ENCODE peak calls at places on chromosomes 6 and 20, in seven cellular contexts. One of them, this sample, is unnamed.
A peak's percentile ranks its signal among the peaks of the same experiment; 100 is the strongest.

GRCh38 chr20:43715044-43715443 is 11.8 kb downstream of the GTSF1L start:
- DNase-seq in PC-3: no peak
- DNase-seq in pancreas: no peak
- DNase-seq in cardiac muscle cell: no peak
- DNase-seq in WERI-Rb-1: no peak
- DNase-seq in fibroblast of lung: no peak
- DNase-seq in esophagus squamous epithelium: no peak
- DNase-seq in this sample: no peak

GRCh38 chr6:20542927-20543602 is 8.8 kb downstream of the CDKAL1 start:
- DNase-seq in PC-3: peak; percentile 99
- DNase-seq in pancreas: no peak
- DNase-seq in cardiac muscle cell: peak; percentile 85
- DNase-seq in WERI-Rb-1: no peak
- DNase-seq in fibroblast of lung: peak; percentile 85
- DNase-seq in esophagus squamous epithelium: no peak
- DNase-seq in this sample: peak; percentile 30

GRCh38 chr6:31079656-31080261 is 32.6 kb downstream of the C6orf15 start:
- DNase-seq in PC-3: peak; percentile 87
- DNase-seq in pancreas: peak; percentile 75
- DNase-seq in cardiac muscle cell: peak; percentile 73
- DNase-seq in WERI-Rb-1: peak; percentile 86
- DNase-seq in fibroblast of lung: peak; percentile 50
- DNase-seq in esophagus squamous epithelium: no peak
- DNase-seq in this sample: peak; percentile 74

GRCh38 chr6:35736982-35737412 is at the start of gene ARMC12:
- DNase-seq in PC-3: no peak
- DNase-seq in pancreas: no peak
- DNase-seq in cardiac muscle cell: no peak
- DNase-seq in WERI-Rb-1: no peak
- DNase-seq in fibroblast of lung: no peak
- DNase-seq in esophagus squamous epithelium: no peak
- DNase-seq in this sample: no peak

GRCh38 chr20:33653900-33654596 is 8.1 kb upstream of the C20orf144 start:
- DNase-seq in PC-3: peak; percentile 62
- DNase-seq in pancreas: peak; percentile 97
- DNase-seq in cardiac muscle cell: no peak
- DNase-seq in WERI-Rb-1: no peak
- DNase-seq in fibroblast of lung: no peak
- DNase-seq in esophagus squamous epithelium: no peak
- DNase-seq in this sample: no peak

GRCh38 chr6:39029156-39030011 is 19.2 kb upstream of the GLP1R start:
- DNase-seq in PC-3: peak; percentile 49
- DNase-seq in pancreas: peak; percentile 69
- DNase-seq in cardiac muscle cell: peak; percentile 14
- DNase-seq in WERI-Rb-1: peak; percentile 76
- DNase-seq in fibroblast of lung: no peak
- DNase-seq in esophagus squamous epithelium: no peak
- DNase-seq in this sample: peak; percentile 73

GRCh38 chr6:142374965-142375733 is 73.3 kb downstream of the ADGRG6 start:
- DNase-seq in PC-3: peak; percentile 95
- DNase-seq in pancreas: no peak
- DNase-seq in cardiac muscle cell: peak; percentile 80
- DNase-seq in WERI-Rb-1: no peak
- DNase-seq in fibroblast of lung: peak; percentile 92
- DNase-seq in esophagus squamous epithelium: no peak
- DNase-seq in this sample: no peak

GRCh38 chr20:62227977-62228958 is 8.2 kb upstream of the HRH3 start:
- DNase-seq in PC-3: no peak
- DNase-seq in pancreas: peak; percentile 88
- DNase-seq in cardiac muscle cell: no peak
- DNase-seq in WERI-Rb-1: peak; percentile 86
- DNase-seq in fibroblast of lung: no peak
- DNase-seq in esophagus squamous epithelium: no peak
- DNase-seq in this sample: no peak

GRCh38 chr6:151709329-151709728 is 98.2 kb upstream of the ESR1 start:
- DNase-seq in PC-3: no peak
- DNase-seq in pancreas: no peak
- DNase-seq in cardiac muscle cell: no peak
- DNase-seq in WERI-Rb-1: no peak
- DNase-seq in fibroblast of lung: no peak
- DNase-seq in esophagus squamous epithelium: no peak
- DNase-seq in this sample: no peak

GRCh38 chr6:159978291-159979135 is 9.6 kb downstream of the IGF2R start:
- DNase-seq in PC-3: peak; percentile 67
- DNase-seq in pancreas: peak; percentile 40
- DNase-seq in cardiac muscle cell: no peak
- DNase-seq in WERI-Rb-1: no peak
- DNase-seq in fibroblast of lung: peak; percentile 42
- DNase-seq in esophagus squamous epithelium: no peak
- DNase-seq in this sample: no peak

DNA sequence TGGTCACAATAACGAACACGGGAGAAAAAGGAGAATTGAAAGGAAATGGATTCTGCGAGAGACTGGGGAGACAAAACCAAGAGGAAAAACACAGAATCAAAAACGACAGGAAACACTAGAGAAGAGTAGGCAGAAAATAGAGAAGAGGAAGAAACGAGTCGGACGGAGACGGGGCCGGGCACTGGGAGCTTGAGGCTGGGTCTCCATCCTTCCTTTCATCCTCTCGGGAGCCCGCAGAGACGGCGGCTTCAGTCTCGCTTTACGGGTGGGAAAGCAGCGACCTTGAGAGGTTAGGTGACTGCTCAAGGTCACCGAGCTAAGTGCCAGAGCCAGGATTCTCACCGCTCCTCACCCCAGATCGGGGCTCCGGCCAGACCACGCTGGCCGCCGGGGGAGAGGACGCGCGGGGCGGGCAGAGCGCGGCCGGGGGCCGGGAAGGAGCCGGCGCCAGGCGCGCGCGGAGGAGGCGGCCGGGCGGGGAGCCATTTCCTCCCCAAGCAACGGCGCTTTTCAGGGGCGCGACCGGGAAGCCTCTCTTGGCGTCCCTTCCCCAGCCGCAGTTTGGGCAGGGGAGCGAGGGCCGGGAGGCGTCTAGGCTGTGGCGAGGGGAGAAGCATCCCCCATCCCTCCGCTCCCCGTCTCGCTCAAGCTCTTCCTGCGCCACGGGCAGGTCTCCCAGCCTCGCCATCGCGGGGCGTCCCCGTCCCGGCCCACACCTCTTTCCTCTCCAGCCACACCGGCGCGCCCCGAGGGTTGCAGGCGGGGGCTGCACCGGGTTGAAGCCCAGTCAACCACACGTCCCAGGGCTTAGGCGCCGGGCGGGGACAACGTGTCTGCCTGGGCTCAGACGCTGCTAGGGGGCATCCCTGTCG is 24.0 kb upstream of the MAP3K7 start:
- DNase-seq in PC-3: no peak
- DNase-seq in pancreas: peak; percentile 9
- DNase-seq in cardiac muscle cell: peak; percentile 25
- DNase-seq in WERI-Rb-1: peak; percentile 34
- DNase-seq in fibroblast of lung: peak; percentile 39
- DNase-seq in esophagus squamous epithelium: no peak
- DNase-seq in this sample: peak; percentile 45
- H3K27me3 ChIP-seq in PC-3: peaks cover 64% of the 10 kb centered on the region
- H3K27me3 ChIP-seq in pancreas: peaks cover 7% of the 10 kb centered on the region
- H3K27me3 ChIP-seq in cardiac muscle cell: no peaks in the 10 kb centered on the region
- H3K27me3 ChIP-seq in WERI-Rb-1: peaks cover 27% of the 10 kb centered on the region
- H3K27me3 ChIP-seq in fibroblast of lung: peaks cover 11% of the 10 kb centered on the region
- H3K27me3 ChIP-seq in esophagus squamous epithelium: peaks cover 5% of the 10 kb centered on the region
- H3K27me3 ChIP-seq in this sample: peaks cover 63% of the 10 kb centered on the region

DNA sequence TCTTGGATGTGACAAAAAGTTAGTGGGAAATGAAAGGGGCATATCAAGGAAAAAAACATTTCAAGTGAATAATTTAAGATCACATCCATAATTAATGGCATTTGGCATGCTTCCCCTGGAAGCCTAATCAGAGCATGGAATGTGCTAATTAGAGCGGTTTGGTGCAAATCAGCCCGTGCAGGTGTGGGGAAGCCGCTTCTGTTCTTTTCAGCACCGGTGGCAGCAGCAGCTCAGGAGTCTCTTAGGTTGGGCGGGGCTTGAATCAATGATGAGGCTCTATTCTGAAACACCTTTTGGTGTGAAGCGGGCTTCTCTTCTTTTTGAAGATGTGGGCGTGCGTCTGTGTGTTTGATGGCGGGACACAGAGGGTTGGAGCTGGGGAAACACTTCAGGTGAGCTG is 301.1 kb downstream of the LRFN2 start:
- DNase-seq in PC-3: no peak
- DNase-seq in pancreas: no peak
- DNase-seq in cardiac muscle cell: no peak
- DNase-seq in WERI-Rb-1: no peak
- DNase-seq in fibroblast of lung: no peak
- DNase-seq in esophagus squamous epithelium: no peak
- DNase-seq in this sample: no peak
- H3K4me3 ChIP-seq in PC-3: no peak overlapping the region
- H3K4me3 ChIP-seq in pancreas: no peak overlapping the region
- H3K4me3 ChIP-seq in cardiac muscle cell: no peak overlapping the region
- H3K4me3 ChIP-seq in WERI-Rb-1: no peak overlapping the region
- H3K4me3 ChIP-seq in fibroblast of lung: no peak overlapping the region
- H3K4me3 ChIP-seq in esophagus squamous epithelium: no peak overlapping the region
- H3K4me3 ChIP-seq in this sample: no peak overlapping the region

GRCh38 chr20:58511861-58512260 is 3.3 kb downstream of the APCDD1L start:
- DNase-seq in PC-3: no peak
- DNase-seq in pancreas: no peak
- DNase-seq in cardiac muscle cell: peak; percentile 31
- DNase-seq in WERI-Rb-1: no peak
- DNase-seq in fibroblast of lung: no peak
- DNase-seq in esophagus squamous epithelium: no peak
- DNase-seq in this sample: no peak

GRCh38 chr20:58512808-58513552 is 2.2 kb downstream of the APCDD1L start:
- DNase-seq in PC-3: no peak
- DNase-seq in pancreas: no peak
- DNase-seq in cardiac muscle cell: peak; percentile 7
- DNase-seq in WERI-Rb-1: no peak
- DNase-seq in fibroblast of lung: peak; percentile 57
- DNase-seq in esophagus squamous epithelium: no peak
- DNase-seq in this sample: no peak

GRCh38 chr20:58514321-58515239 is 619 bp downstream of the APCDD1L start:
- DNase-seq in PC-3: no peak
- DNase-seq in pancreas: no peak
- DNase-seq in cardiac muscle cell: peak; percentile 20
- DNase-seq in WERI-Rb-1: no peak
- DNase-seq in fibroblast of lung: peak; percentile 65
- DNase-seq in esophagus squamous epithelium: no peak
- DNase-seq in this sample: no peak

GRCh38 chr20:58515240-58516212 is at the start of gene APCDD1L:
- DNase-seq in PC-3: peak; percentile 89
- DNase-seq in pancreas: no peak
- DNase-seq in cardiac muscle cell: peak; percentile 20
- DNase-seq in WERI-Rb-1: no peak
- DNase-seq in fibroblast of lung: peak; percentile 89
- DNase-seq in esophagus squamous epithelium: no peak
- DNase-seq in this sample: no peak

DNA sequence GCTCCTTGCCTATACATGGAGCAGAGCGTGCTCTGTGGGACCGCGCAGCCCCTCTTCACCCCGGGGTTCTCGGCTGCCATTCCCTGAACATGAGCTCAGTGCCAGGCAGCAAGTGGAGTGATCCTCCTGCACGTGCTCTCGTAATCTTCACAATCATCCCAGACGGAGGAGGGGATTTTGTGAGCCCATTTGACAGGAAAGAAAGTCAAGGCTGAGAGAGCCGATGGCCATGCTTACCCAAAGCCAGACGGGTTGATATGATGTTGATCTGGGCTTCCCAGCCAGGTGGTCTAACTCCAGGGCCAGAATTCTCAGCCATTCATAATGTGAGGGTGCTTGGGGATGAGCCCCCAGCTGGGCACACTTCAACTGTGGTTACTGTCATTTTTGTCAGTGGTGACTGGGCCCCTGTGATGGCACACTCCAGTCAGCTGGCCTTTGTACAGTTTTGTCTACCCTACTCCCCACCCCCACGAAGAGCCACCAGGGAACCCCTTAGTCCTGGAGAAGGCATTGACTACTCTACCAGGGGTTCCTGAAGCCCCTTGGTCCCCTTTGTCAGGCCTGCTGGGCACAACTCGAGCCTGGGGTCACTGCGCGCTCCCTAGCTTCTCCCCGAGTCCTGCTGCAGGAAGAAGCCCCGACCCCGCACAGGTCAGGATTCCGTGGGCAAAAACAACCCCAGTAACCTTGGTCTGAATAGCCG is 1.5 kb downstream of the APCDD1L start:
- DNase-seq in PC-3: no peak
- DNase-seq in pancreas: no peak
- DNase-seq in cardiac muscle cell: no peak
- DNase-seq in WERI-Rb-1: no peak
- DNase-seq in fibroblast of lung: no peak
- DNase-seq in esophagus squamous epithelium: no peak
- DNase-seq in this sample: no peak
- H3K27me3 ChIP-seq in PC-3: no peaks in the 10 kb centered on the region
- H3K27me3 ChIP-seq in pancreas: peaks cover 3% of the 10 kb centered on the region
- H3K27me3 ChIP-seq in cardiac muscle cell: peaks cover 41% of the 10 kb centered on the region
- H3K27me3 ChIP-seq in WERI-Rb-1: no peaks in the 10 kb centered on the region
- H3K27me3 ChIP-seq in fibroblast of lung: peaks cover 17% of the 10 kb centered on the region
- H3K27me3 ChIP-seq in esophagus squamous epithelium: peaks cover 7% of the 10 kb centered on the region
- H3K27me3 ChIP-seq in this sample: no peaks in the 10 kb centered on the region

GRCh38 chr20:46344488-46345162 is 36.3 kb upstream of the CDH22 start:
- DNase-seq in PC-3: no peak
- DNase-seq in pancreas: no peak
- DNase-seq in cardiac muscle cell: no peak
- DNase-seq in WERI-Rb-1: no peak
- DNase-seq in fibroblast of lung: no peak
- DNase-seq in esophagus squamous epithelium: no peak
- DNase-seq in this sample: no peak

GRCh38 chr20:46342045-46342378 is 33.7 kb upstream of the CDH22 start:
- DNase-seq in PC-3: no peak
- DNase-seq in pancreas: no peak
- DNase-seq in cardiac muscle cell: no peak
- DNase-seq in WERI-Rb-1: no peak
- DNase-seq in fibroblast of lung: no peak
- DNase-seq in esophagus squamous epithelium: no peak
- DNase-seq in this sample: no peak

GRCh38 chr20:46343358-46344357 is 35.4 kb upstream of the CDH22 start:
- DNase-seq in PC-3: peak; percentile 25
- DNase-seq in pancreas: no peak
- DNase-seq in cardiac muscle cell: no peak
- DNase-seq in WERI-Rb-1: peak; percentile 59
- DNase-seq in fibroblast of lung: no peak
- DNase-seq in esophagus squamous epithelium: no peak
- DNase-seq in this sample: no peak

GRCh38 chr20:46342451-46343357 is 34.4 kb upstream of the CDH22 start:
- DNase-seq in PC-3: no peak
- DNase-seq in pancreas: no peak
- DNase-seq in cardiac muscle cell: no peak
- DNase-seq in WERI-Rb-1: no peak
- DNase-seq in fibroblast of lung: no peak
- DNase-seq in esophagus squamous epithelium: no peak
- DNase-seq in this sample: no peak

DNA sequence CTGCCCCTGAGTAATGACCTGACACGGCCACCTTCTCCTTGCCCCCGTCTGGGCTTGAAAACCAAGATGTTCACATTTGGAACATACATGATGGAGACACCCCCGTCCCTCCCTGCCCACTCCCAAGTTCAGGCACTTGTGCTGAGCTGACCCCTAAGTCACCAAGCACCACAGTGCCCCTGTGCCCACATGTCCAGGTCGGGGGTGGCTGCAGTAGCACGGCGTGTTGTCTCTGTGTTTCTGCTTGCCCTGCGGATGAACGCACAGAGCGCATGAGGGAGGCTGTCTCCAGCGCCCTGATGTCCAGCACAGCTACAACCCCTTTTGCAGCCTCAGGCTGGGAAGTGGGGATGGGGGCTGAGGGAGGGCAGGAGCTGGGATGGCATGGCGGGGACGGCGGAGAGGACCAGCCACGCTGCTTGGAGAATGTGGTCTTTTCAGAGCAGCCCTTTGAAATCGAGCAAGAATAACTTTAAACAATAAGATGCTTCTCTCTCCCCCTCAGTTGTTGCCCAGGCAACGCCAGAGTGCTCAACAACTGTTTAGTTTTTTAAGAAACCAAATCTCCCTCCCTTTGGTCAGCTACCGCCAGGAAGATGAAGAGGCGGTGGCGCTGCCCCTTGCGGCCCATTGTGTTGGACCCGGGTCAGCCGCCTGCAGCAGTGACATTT is 33.2 kb upstream of the CDH22 start:
- DNase-seq in PC-3: no peak
- DNase-seq in pancreas: no peak
- DNase-seq in cardiac muscle cell: no peak
- DNase-seq in WERI-Rb-1: no peak
- DNase-seq in fibroblast of lung: no peak
- DNase-seq in esophagus squamous epithelium: no peak
- DNase-seq in this sample: no peak
- H3K4me3 ChIP-seq in PC-3: no peak overlapping the region
- H3K4me3 ChIP-seq in pancreas: no peak overlapping the region
- H3K4me3 ChIP-seq in cardiac muscle cell: no peak overlapping the region
- H3K4me3 ChIP-seq in WERI-Rb-1: no peak overlapping the region
- H3K4me3 ChIP-seq in fibroblast of lung: no peak overlapping the region
- H3K4me3 ChIP-seq in esophagus squamous epithelium: no peak overlapping the region
- H3K4me3 ChIP-seq in this sample: no peak overlapping the region